ENCODE peak calls at places on chromosome 19, in six cellular contexts. P is SK-N-SH, W is Karpas-422, S is endodermal cell, T is IMR-90, U is astrocyte. D is an unnamed sample. For H3K4me1, the result is how much of the 10 kb centered on the place peaks cover.

GRCh38 chr19:6724631-6725185 is 4.3 kb upstream of the C3 start:
- DNase-seq in T (no peak), W (no peak), P (no peak), U (no peak), S (no peak), D (no peak)

GRCh38 chr19:14237011-14237941 is 31.3 kb upstream of the ADGRL1 start:
- DNase-seq in S (no peak), U (no peak), T (no peak), P (no peak), W (no peak), D (no peak)

GRCh38 chr19:34295103-34295502 is 40.7 kb downstream of the GARRE1 start:
- DNase-seq in W (no peak), S (no peak), T (no peak), P (no peak), U (no peak), D (no peak)

GRCh38 chr19:41426952-41427646 is at the start of gene B3GNT8:
- DNase-seq in P (peak), W (peak), T (peak), U (peak), S (peak), D (peak)

GRCh38 chr19:4555657-4556561 is 3.6 kb downstream of the SEMA6B start:
- DNase-seq in P (peak), W (peak), U (no peak), S (peak), T (no peak), D (no peak)

GRCh38 chr19:33431986-33432385 is 58.5 kb downstream of the CEBPG start:
- DNase-seq in S (no peak), P (no peak), T (no peak), U (no peak), W (no peak), D (peak)

GRCh38 chr19:10228393-10228792 is 2.7 kb downstream of the S1PR2 start:
- DNase-seq in W (peak), U (no peak), S (no peak), T (no peak), P (no peak), D (no peak)

GRCh38 chr19:5823579-5824281 is 15.8 kb downstream of the FUT6 start:
- DNase-seq in T (no peak), W (no peak), P (peak), U (no peak), S (peak), D (no peak)

GRCh38 chr19:48738557-48739399 is 1.6 kb downstream of the RASIP1 start:
- DNase-seq in T (peak), W (peak), U (peak), S (peak), P (peak), D (peak)

GRCh38 chr19:15195381-15195964 is 5.3 kb downstream of the NOTCH3 start:
- DNase-seq in S (peak), U (peak), W (no peak), T (peak), P (peak), D (peak)

GRCh38 chr19:10603873-10604459 is 16.9 kb upstream of the AP1M2 start:
- DNase-seq in W (peak), U (no peak), T (no peak), P (peak), S (no peak), D (no peak)

DNA sequence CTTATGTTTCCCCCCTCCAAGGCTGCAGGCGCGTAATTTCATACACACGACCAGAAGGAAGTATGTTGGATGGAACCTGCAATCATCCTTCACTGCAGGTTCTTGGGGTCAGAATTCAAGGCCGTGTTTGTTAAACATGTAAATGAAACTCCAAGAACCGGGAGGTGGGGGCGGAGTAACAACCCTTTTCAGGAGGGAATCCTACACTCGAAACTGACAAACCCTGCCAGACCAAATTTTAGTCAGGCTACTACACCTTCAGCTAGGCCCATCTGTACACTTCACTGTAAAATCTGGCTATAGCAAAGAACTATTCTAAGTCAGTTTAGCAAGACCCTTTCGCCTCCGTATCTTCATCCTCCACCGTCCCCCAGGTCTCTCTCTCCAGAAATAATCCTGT is 1.2 kb downstream of the ZNF607 start:
- DNase-seq in U (no peak), W (no peak), T (no peak), S (peak), P (peak), D (no peak)
- H3K9ac ChIP-seq in U (peak), W (peak), T (peak), S (no peak), P (peak), D (no peak)

GRCh38 chr19:3403489-3404323 is 37.3 kb downstream of the NFIC start:
- DNase-seq in T (peak), S (peak), W (no peak), U (peak), P (peak), D (peak)
- H3K4me1 ChIP-seq in T (under half), S (under half), W (under half), U (under half), P (under half), D (under half)

DNA sequence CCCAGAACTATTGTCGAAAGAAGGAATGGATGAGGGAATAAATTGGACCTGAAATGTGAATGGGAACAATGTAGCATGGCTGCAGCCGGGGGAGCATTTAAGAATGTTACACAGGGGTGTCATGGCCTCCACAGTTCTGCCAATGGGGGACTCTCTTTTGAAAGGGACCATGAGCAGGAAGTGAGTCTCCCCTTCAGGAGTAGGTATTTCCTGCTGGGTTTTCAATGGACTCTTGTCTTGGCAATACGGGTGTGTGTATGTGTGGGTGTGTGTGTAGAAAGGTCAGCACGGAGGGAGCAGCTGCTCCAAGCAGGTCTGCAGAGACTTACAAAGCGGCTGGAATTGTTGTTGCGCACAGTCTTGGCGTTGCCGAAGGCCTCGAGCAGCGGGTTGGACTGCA is 24.4 kb downstream of the MYO1F start:
- DNase-seq in U (peak), S (peak), W (peak), P (peak), T (peak), D (no peak)
- H3K9ac ChIP-seq in U (no peak), S (no peak), W (no peak), P (no peak), T (no peak), D (no peak)

GRCh38 chr19:1361601-1362384 is 21.9 kb upstream of the NDUFS7 start:
- DNase-seq in W (no peak), U (peak), P (no peak), T (peak), S (no peak), D (no peak)

GRCh38 chr19:1360818-1361461 is 22.8 kb upstream of the NDUFS7 start:
- DNase-seq in S (peak), W (no peak), U (peak), T (peak), P (peak), D (peak)

GRCh38 chr19:1357695-1358094 is 26.0 kb upstream of the NDUFS7 start:
- DNase-seq in P (no peak), U (no peak), S (peak), W (no peak), T (no peak), D (no peak)

GRCh38 chr19:1362385-1363257 is 21.1 kb upstream of the NDUFS7 start:
- DNase-seq in W (no peak), U (no peak), S (no peak), P (no peak), T (no peak), D (no peak)

GRCh38 chr19:1360126-1360817 is 23.4 kb upstream of the NDUFS7 start:
- DNase-seq in T (no peak), W (no peak), S (peak), U (no peak), P (no peak), D (no peak)
- H3K4me1 ChIP-seq in T (under half), W (under half), S (under half), U (half or more), P (under half), D (under half)

GRCh38 chr19:18093439-18094161 is 4.0 kb upstream of the MAST3 start:
- DNase-seq in S (peak), P (peak), T (peak), W (peak), U (no peak), D (no peak)

GRCh38 chr19:18089726-18090125 is 3.0 kb upstream of the IL12RB1 start:
- DNase-seq in P (no peak), W (no peak), T (no peak), U (no peak), S (no peak), D (no peak)

GRCh38 chr19:18090545-18091216 is 3.9 kb upstream of the IL12RB1 start:
- DNase-seq in S (no peak), W (no peak), T (peak), P (no peak), U (no peak), D (no peak)

GRCh38 chr19:18086590-18087138 is at the start of gene IL12RB1:
- DNase-seq in W (peak), P (no peak), S (no peak), T (no peak), U (no peak), D (no peak)

GRCh38 chr19:18091217-18091608 is 4.5 kb upstream of the IL12RB1 start:
- DNase-seq in P (no peak), W (peak), S (no peak), U (no peak), T (no peak), D (peak)
- H3K9ac ChIP-seq in P (no peak), W (peak), S (no peak), U (no peak), T (no peak), D (no peak)

GRCh38 chr19:18450021-18450933 is 12.3 kb upstream of the ISYNA1 start:
- DNase-seq in U (no peak), W (no peak), T (no peak), S (no peak), P (no peak), D (peak)

GRCh38 chr19:18456279-18456678 is 18.3 kb upstream of the ISYNA1 start:
- DNase-seq in T (no peak), U (no peak), S (no peak), P (no peak), W (no peak), D (no peak)

GRCh38 chr19:18452386-18452785 is 14.5 kb upstream of the ISYNA1 start:
- DNase-seq in P (no peak), T (no peak), U (no peak), S (no peak), W (no peak), D (no peak)

GRCh38 chr19:18450934-18451836 is 13.3 kb upstream of the ISYNA1 start:
- DNase-seq in P (peak), U (no peak), W (peak), S (peak), T (peak), D (peak)

DNA sequence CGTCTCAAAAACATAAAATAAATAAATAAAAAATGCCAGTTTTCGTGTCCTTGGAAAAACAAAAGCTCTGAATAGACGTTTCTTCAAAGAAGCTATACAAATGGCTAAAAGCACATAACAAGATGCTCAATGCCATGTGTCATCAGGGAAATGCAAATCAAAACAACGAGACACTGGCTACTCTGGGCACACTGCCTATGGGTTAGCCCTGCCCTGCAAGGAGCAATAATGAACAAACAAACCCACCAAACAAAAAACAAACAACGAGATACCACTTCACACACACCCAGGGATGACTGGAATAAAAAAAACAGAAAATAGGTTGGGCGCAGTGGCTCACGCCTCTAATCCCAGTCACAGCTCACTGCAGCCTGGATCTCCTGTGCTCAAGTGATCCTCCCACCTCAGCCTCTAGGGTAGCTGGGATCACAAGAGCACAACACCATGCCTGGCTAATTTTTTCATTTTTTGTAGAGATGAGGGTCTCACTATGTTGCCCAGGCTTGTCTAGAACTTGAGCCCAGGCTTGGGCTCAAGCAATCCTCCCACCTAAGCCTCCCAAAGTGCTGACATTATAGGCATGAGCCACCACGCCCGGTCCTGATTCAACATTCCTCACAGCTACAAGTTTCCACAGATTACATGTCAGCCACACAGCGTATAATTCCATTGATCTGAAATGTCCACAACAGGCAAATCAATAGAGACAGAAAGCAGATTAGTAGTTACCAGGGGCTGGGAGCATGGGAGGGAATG is 15.5 kb upstream of the ISYNA1 start:
- DNase-seq in U (no peak), P (no peak), S (no peak), T (peak), W (no peak), D (no peak)
- H3K4me1 ChIP-seq in U (under half), P (under half), S (under half), T (under half), W (under half), D (under half)

GRCh38 chr19:3458229-3458555 is 22.1 kb downstream of the SMIM24 start:
- DNase-seq in U (peak), T (no peak), P (no peak), S (peak), W (no peak), D (no peak)
- H3K9ac ChIP-seq in U (peak), T (no peak), P (no peak), S (no peak), W (no peak), D (no peak)

GRCh38 chr19:1954547-1954946 is 13.6 kb downstream of the CSNK1G2 start:
- DNase-seq in U (no peak), T (no peak), W (no peak), P (no peak), S (no peak), D (peak)

GRCh38 chr19:1953441-1954094 is 12.6 kb downstream of the CSNK1G2 start:
- DNase-seq in T (no peak), P (no peak), S (no peak), U (no peak), W (no peak), D (no peak)

GRCh38 chr19:1950640-1951039 is 9.7 kb downstream of the CSNK1G2 start:
- DNase-seq in U (no peak), S (no peak), P (no peak), W (no peak), T (no peak), D (no peak)

GRCh38 chr19:1952635-1953034 is 11.7 kb downstream of the CSNK1G2 start:
- DNase-seq in U (no peak), P (no peak), T (no peak), S (no peak), W (no peak), D (peak)

DNA sequence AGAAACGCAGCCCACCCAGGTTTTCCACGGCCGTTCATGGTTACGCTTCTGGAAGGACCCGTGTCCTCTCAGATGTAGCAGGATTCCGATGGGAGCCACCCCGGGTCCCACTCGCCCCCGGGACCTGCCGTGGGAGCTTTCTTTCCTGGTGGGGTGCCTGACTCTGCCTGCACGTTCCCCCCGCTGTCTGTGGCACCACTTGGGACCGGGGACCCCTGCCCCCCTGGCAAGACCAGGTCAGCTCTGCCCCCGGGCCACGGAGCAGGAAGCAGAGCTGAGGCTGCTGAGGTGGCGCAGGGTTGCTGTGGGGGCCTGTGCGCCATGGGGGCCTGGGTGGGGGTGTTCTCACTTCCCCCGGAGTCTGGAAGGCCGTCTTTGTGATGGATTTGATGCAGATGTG is 12.1 kb downstream of the CSNK1G2 start:
- DNase-seq in W (no peak), P (no peak), S (no peak), T (no peak), U (no peak), D (no peak)
- H3K4me1 ChIP-seq in W (under half), P (under half), S (under half), T (under half), U (under half), D (under half)

GRCh38 chr19:7901337-7901736 is 2.3 kb upstream of the MAP2K7 start:
- DNase-seq in S (no peak), T (no peak), P (no peak), W (no peak), U (no peak), D (no peak)
- H3K9ac ChIP-seq in S (no peak), T (no peak), P (no peak), W (no peak), U (no peak), D (no peak)

D was measured in kidney.